ENCODE peak calls at places on chromosomes 16 and 17, in four cellular contexts. O is HepG2, D is GM12878, A is K562. B is an unnamed sample.

GRCh38 chr17:14118951-14119350 is 49.6 kb downstream of the COX10 start:
- DNase-seq in O (no peak), D (peak; percentile 15), A (no peak), B (no peak)

GRCh38 chr17:68199837-68200688 is 47.8 kb upstream of the AMZ2 start:
- DNase-seq in O (no peak), D (no peak), A (no peak), B (no peak)

GRCh38 chr17:73343168-73343634 is 31.4 kb upstream of the CDC42EP4 start:
- DNase-seq in O (no peak), D (no peak), A (no peak), B (no peak)

GRCh38 chr17:8946476-8946875 is 19.0 kb downstream of the PIK3R5 start:
- DNase-seq in O (no peak), D (no peak), A (no peak), B (no peak)

GRCh38 chr16:54582631-54583250 is 296.2 kb upstream of the IRX3 start:
- DNase-seq in O (no peak), D (no peak), A (no peak), B (no peak)

GRCh38 chr17:35006961-35007360 is 26.6 kb downstream of the LIG3 start:
- DNase-seq in O (no peak), D (no peak), A (no peak), B (no peak)

GRCh38 chr17:29241015-29241963 is 5.4 kb upstream of the CRYBA1 start:
- DNase-seq in O (peak; percentile 83), D (no peak), A (no peak), B (no peak)

GRCh38 chr17:7886227-7887037 is 2.2 kb upstream of the CHD3 start:
- DNase-seq in O (no peak), D (no peak), A (peak; percentile 21), B (peak; percentile 27)

GRCh38 chr17:74117999-74118421 is 85.5 kb upstream of the RPL38 start:
- DNase-seq in O (no peak), D (no peak), A (no peak), B (no peak)

GRCh38 chr16:29926675-29927522 is 873 bp upstream of the KCTD13 start:
- DNase-seq in O (peak; percentile 35), D (no peak), A (peak; percentile 31), B (peak; percentile 51)

GRCh38 chr16:49924078-49924477 is 68.2 kb upstream of the ZNF423 start:
- DNase-seq in O (no peak), D (peak; percentile 7), A (peak; percentile 76), B (peak; percentile 39)

GRCh38 chr16:83701494-83701893 is 106.3 kb upstream of the HSBP1 start:
- DNase-seq in O (peak; percentile 33), D (no peak), A (peak; percentile 63), B (peak; percentile 56)

GRCh38 chr16:73074399-73074798 is 26.5 kb upstream of the ZFHX3 start:
- DNase-seq in O (no peak), D (no peak), A (no peak), B (no peak)

GRCh38 chr17:71628306-71628705 is 492.5 kb upstream of the SOX9 start:
- DNase-seq in O (no peak), D (no peak), A (no peak), B (no peak)

GRCh38 chr17:39650121-39650579 is 13.2 kb downstream of the STARD3 start:
- DNase-seq in O (no peak), D (no peak), A (peak; percentile 87), B (no peak)

GRCh38 chr16:52557236-52557635 is 10.3 kb upstream of the TOX3 start:
- DNase-seq in O (peak; percentile 64), D (no peak), A (no peak), B (no peak)

GRCh38 chr16:4179020-4179419 is 62.8 kb upstream of the ADCY9 start:
- DNase-seq in O (peak; percentile 10), D (no peak), A (no peak), B (no peak)

GRCh38 chr17:43790311-43790940 is 10.2 kb downstream of the CFAP97D1 start:
- DNase-seq in O (peak; percentile 26), D (no peak), A (no peak), B (no peak)

GRCh38 chr17:40472733-40473452 is 28.5 kb downstream of the TNS4 start:
- DNase-seq in O (no peak), D (no peak), A (no peak), B (no peak)

GRCh38 chr16:90020838-90021382 is 1.7 kb upstream of the DBNDD1 start:
- DNase-seq in O (peak; percentile 93), D (no peak), A (no peak), B (no peak)

GRCh38 chr16:66928702-66929388 is 3.5 kb upstream of the RRAD start:
- DNase-seq in O (peak; percentile 39), D (no peak), A (peak; percentile 65), B (no peak)

GRCh38 chr16:2935418-2935817 is 23.7 kb downstream of the FLYWCH1 start:
- DNase-seq in O (no peak), D (no peak), A (no peak), B (no peak)

GRCh38 chr16:28845173-28846079 is 722 bp downstream of the TUFM start:
- DNase-seq in O (peak; percentile 64), D (no peak), A (peak; percentile 60), B (peak; percentile 32)

GRCh38 chr16:83205896-83206295 is 579.1 kb downstream of the CDH13 start:
- DNase-seq in O (no peak), D (no peak), A (no peak), B (no peak)

GRCh38 chr16:29726845-29727379 is 18.9 kb downstream of the C16orf54 start:
- DNase-seq in O (no peak), D (no peak), A (no peak), B (no peak)

GRCh38 chr17:64707077-64707591 is 45.0 kb upstream of the SMURF2 start:
- DNase-seq in O (peak; percentile 68), D (no peak), A (no peak), B (no peak)

GRCh38 chr17:4232168-4232813 is 31.5 kb downstream of the ANKFY1 start:
- DNase-seq in O (no peak), D (no peak), A (no peak), B (no peak)
- TF ChIP-seq FOXM1 in O (no peak), D (no peak), A (no peak), B (no peak)

DNA sequence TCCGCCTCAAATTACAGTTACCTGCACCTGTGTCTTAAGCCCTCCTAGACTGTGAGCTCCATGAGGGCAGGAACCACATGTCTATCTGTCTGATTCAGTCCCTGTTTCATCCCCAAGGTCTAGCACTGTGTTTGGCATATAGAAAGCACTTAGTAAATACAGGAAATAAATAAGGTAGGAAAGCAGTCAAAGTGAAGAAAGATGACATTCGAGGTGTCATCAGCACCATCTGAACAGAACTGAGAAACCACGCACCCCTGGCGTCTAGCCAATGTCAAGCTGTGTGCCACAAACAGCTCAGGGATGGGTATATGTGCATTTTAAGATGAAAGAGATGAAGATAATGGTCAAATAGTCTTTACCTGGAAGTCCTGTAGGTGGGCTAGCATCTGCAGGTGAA is 79.6 kb upstream of the ATP2A3 start:
- DNase-seq in O (no peak), D (peak; percentile 39), A (no peak), B (no peak)
- TF ChIP-seq TARDBP in O (no peak), D (no peak), A (no peak), B (no peak)

DNA sequence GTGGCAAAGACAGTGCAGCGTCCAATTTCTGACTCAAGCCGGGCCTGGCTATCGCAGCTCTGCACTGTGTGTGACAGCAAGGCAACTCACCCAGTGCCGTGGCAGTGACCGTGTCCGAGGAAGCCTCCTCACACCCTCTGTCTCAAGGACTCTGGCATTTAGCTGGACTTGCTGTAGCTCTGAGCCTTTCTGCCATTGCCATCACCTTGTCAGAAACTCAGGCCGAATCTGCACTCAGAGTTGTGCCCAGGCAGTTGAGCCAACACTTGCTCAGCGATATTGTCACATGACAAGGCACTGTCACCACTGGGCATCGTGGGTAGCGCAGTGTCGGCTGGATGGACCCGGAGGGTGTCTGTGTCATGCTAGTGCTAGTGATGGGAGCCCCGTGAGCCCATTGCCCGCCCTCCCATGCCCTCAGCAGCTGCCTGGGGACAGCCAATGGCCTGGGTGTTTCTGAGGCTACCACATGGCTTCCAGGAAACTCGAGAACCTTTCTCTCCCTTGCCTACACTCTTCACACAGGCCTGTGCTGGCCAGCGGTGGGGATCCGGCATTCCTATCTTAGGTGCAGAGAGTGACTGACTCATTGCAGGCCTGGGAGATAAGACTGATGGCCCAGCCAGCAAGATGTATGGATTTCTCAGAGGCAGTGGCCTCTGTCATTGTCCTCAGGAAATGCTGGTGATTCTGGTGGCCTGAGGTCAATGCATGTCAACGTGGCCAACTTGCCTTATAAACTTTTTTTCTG is 22.1 kb upstream of the STH start:
- DNase-seq in O (no peak), D (no peak), A (peak; percentile 93), B (no peak)
- TF ChIP-seq FOXM1 in O (no peak), D (no peak), A (no peak), B (no peak)

GRCh38 chr17:15965510-15965909 is 20.6 kb downstream of the ADORA2B start:
- DNase-seq in O (no peak), D (no peak), A (no peak), B (no peak)
- TF ChIP-seq TARDBP in O (no peak), D (no peak), A (no peak), B (no peak)

GRCh38 chr17:58303981-58304734 is 23.4 kb upstream of the MPO start:
- DNase-seq in O (peak; percentile 52), D (no peak), A (peak; percentile 89), B (peak; percentile 92)
- TF ChIP-seq FOXM1 in O (no peak), D (no peak), A (no peak), B (no peak)

GRCh38 chr17:42531455-42532354 is 4.3 kb upstream of the NAGLU start:
- DNase-seq in O (peak; percentile 70), D (no peak), A (peak; percentile 61), B (peak; percentile 60)
- TF ChIP-seq TARDBP in O (no peak), D (no peak), A (no peak), B (no peak)

GRCh38 chr17:81143200-81143527 is 22.1 kb upstream of the PVALEF start:
- DNase-seq in O (no peak), D (no peak), A (no peak), B (no peak)

GRCh38 chr17:81144423-81144781 is 20.9 kb upstream of the PVALEF start:
- DNase-seq in O (no peak), D (no peak), A (no peak), B (no peak)

GRCh38 chr17:81140695-81141094 is 24.6 kb upstream of the PVALEF start:
- DNase-seq in O (no peak), D (no peak), A (no peak), B (no peak)

GRCh38 chr17:81143717-81144422 is 21.4 kb upstream of the PVALEF start:
- DNase-seq in O (no peak), D (no peak), A (no peak), B (no peak)

GRCh38 chr17:81142301-81143199 is 22.8 kb upstream of the PVALEF start:
- DNase-seq in O (peak; percentile 82), D (peak; percentile 5), A (peak; percentile 80), B (peak; percentile 85)
- TF ChIP-seq FOXM1 in O (no peak), D (no peak), A (no peak), B (no peak)

GRCh38 chr17:75945202-75945601 is 4.4 kb upstream of the FBF1 start:
- DNase-seq in O (no peak), D (no peak), A (no peak), B (no peak)
- TF ChIP-seq TARDBP in O (no peak), D (no peak), A (no peak), B (no peak)